ENCODE peak calls at places on chromosomes 2 and 18, in nine cellular contexts. One of them, this sample, is unnamed.

GRCh38 chr18:77222464-77222863 is 27.2 kb upstream of the GALR1 start:
- DNase-seq in IMR-90: no peak
- DNase-seq in uterus: no peak
- DNase-seq in testis: no peak
- DNase-seq in A549: no peak
- DNase-seq in endothelial cell of umbilical vein: no peak
- DNase-seq in NB4: no peak
- DNase-seq in Peyer's patch: no peak
- DNase-seq in H54: no peak
- DNase-seq in this sample: no peak

GRCh38 chr2:102772659-102773058 is 10.8 kb downstream of the TMEM182 start:
- DNase-seq in Peyer's patch: no peak
- DNase-seq in IMR-90: no peak
- DNase-seq in H54: no peak
- DNase-seq in uterus: no peak
- DNase-seq in testis: no peak
- DNase-seq in endothelial cell of umbilical vein: no peak
- DNase-seq in NB4: no peak
- DNase-seq in A549: no peak
- DNase-seq in this sample: no peak

GRCh38 chr18:3368193-3368592 is 81.8 kb upstream of the TGIF1 start:
- DNase-seq in testis: no peak
- DNase-seq in NB4: no peak
- DNase-seq in H54: no peak
- DNase-seq in IMR-90: peak
- DNase-seq in A549: no peak
- DNase-seq in Peyer's patch: no peak
- DNase-seq in endothelial cell of umbilical vein: no peak
- DNase-seq in uterus: no peak
- DNase-seq in this sample: no peak

GRCh38 chr2:217652761-217653160 is 350.0 kb downstream of the TNS1 start:
- DNase-seq in IMR-90: peak
- DNase-seq in Peyer's patch: no peak
- DNase-seq in NB4: no peak
- DNase-seq in testis: no peak
- DNase-seq in A549: no peak
- DNase-seq in H54: no peak
- DNase-seq in endothelial cell of umbilical vein: no peak
- DNase-seq in uterus: no peak
- DNase-seq in this sample: no peak

GRCh38 chr2:176763871-176764404 is 448.7 kb upstream of the HNRNPA3 start:
- DNase-seq in A549: no peak
- DNase-seq in IMR-90: no peak
- DNase-seq in endothelial cell of umbilical vein: no peak
- DNase-seq in testis: no peak
- DNase-seq in Peyer's patch: no peak
- DNase-seq in NB4: no peak
- DNase-seq in H54: no peak
- DNase-seq in uterus: no peak
- DNase-seq in this sample: no peak

GRCh38 chr2:15223887-15224286 is 337.2 kb downstream of the NBAS start:
- DNase-seq in A549: no peak
- DNase-seq in H54: peak
- DNase-seq in Peyer's patch: no peak
- DNase-seq in endothelial cell of umbilical vein: peak
- DNase-seq in NB4: peak
- DNase-seq in testis: no peak
- DNase-seq in IMR-90: peak
- DNase-seq in uterus: no peak
- DNase-seq in this sample: no peak

GRCh38 chr2:240620859-240621258 is 4.4 kb upstream of the GPR35 start:
- DNase-seq in testis: no peak
- DNase-seq in NB4: no peak
- DNase-seq in Peyer's patch: peak
- DNase-seq in uterus: no peak
- DNase-seq in endothelial cell of umbilical vein: no peak
- DNase-seq in H54: no peak
- DNase-seq in A549: no peak
- DNase-seq in IMR-90: no peak
- DNase-seq in this sample: no peak

GRCh38 chr2:142286618-142287017 is 155.8 kb upstream of the LRP1B start:
- DNase-seq in Peyer's patch: no peak
- DNase-seq in H54: no peak
- DNase-seq in uterus: no peak
- DNase-seq in IMR-90: no peak
- DNase-seq in A549: peak
- DNase-seq in testis: peak
- DNase-seq in NB4: peak
- DNase-seq in endothelial cell of umbilical vein: no peak
- DNase-seq in this sample: no peak

GRCh38 chr18:47838396-47838795 is 92.1 kb downstream of the SMAD2 start:
- DNase-seq in endothelial cell of umbilical vein: no peak
- DNase-seq in H54: no peak
- DNase-seq in uterus: no peak
- DNase-seq in IMR-90: no peak
- DNase-seq in NB4: no peak
- DNase-seq in Peyer's patch: no peak
- DNase-seq in A549: no peak
- DNase-seq in testis: no peak
- DNase-seq in this sample: no peak

GRCh38 chr18:49406863-49407262 is 53.6 kb downstream of the DYM start:
- DNase-seq in testis: no peak
- DNase-seq in Peyer's patch: no peak
- DNase-seq in IMR-90: no peak
- DNase-seq in NB4: no peak
- DNase-seq in uterus: no peak
- DNase-seq in H54: no peak
- DNase-seq in A549: no peak
- DNase-seq in endothelial cell of umbilical vein: no peak
- DNase-seq in this sample: no peak

GRCh38 chr2:160657206-160657605 is 163.6 kb upstream of the RBMS1 start:
- DNase-seq in testis: no peak
- DNase-seq in Peyer's patch: no peak
- DNase-seq in H54: no peak
- DNase-seq in uterus: no peak
- DNase-seq in endothelial cell of umbilical vein: no peak
- DNase-seq in NB4: no peak
- DNase-seq in IMR-90: no peak
- DNase-seq in A549: no peak
- DNase-seq in this sample: no peak

GRCh38 chr18:13434854-13435253 is 216.3 kb downstream of the LDLRAD4 start:
- DNase-seq in uterus: no peak
- DNase-seq in endothelial cell of umbilical vein: no peak
- DNase-seq in IMR-90: no peak
- DNase-seq in testis: no peak
- DNase-seq in A549: no peak
- DNase-seq in H54: no peak
- DNase-seq in NB4: no peak
- DNase-seq in Peyer's patch: no peak
- DNase-seq in this sample: no peak

GRCh38 chr2:34115076-34115475 is 516.0 kb upstream of the FAM98A start:
- DNase-seq in Peyer's patch: no peak
- DNase-seq in uterus: no peak
- DNase-seq in H54: no peak
- DNase-seq in testis: no peak
- DNase-seq in NB4: no peak
- DNase-seq in A549: no peak
- DNase-seq in IMR-90: no peak
- DNase-seq in endothelial cell of umbilical vein: no peak
- DNase-seq in this sample: no peak

GRCh38 chr2:141736466-141736865 is 394.4 kb downstream of the LRP1B start:
- DNase-seq in testis: no peak
- DNase-seq in uterus: no peak
- DNase-seq in A549: no peak
- DNase-seq in Peyer's patch: no peak
- DNase-seq in IMR-90: no peak
- DNase-seq in endothelial cell of umbilical vein: no peak
- DNase-seq in H54: no peak
- DNase-seq in NB4: no peak
- DNase-seq in this sample: no peak

GRCh38 chr2:16152928-16153753 is 212.8 kb downstream of the MYCN start:
- DNase-seq in testis: no peak
- DNase-seq in A549: no peak
- DNase-seq in endothelial cell of umbilical vein: no peak
- DNase-seq in uterus: no peak
- DNase-seq in H54: no peak
- DNase-seq in NB4: no peak
- DNase-seq in Peyer's patch: no peak
- DNase-seq in IMR-90: no peak
- DNase-seq in this sample: no peak

DNA sequence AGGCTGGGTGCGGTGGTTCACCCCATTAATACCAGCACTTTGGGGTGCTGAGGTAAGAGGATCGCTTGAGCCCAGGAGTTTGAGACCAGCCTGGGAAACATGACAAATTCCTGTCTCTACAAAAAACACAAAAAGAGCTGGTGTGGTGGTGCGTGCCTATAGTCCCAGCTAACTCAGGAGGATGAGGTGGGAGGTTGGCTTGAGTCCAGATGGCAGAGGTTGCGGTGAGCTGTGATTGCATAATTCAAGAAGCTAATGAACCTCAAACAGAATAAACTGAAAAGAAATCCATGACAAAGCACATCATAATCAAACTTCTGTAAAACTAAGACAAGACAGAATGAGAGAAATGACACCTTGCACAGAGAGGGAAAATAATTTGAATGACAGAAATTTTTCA is 54.8 kb downstream of the SEMA4F start:
- DNase-seq in A549: no peak
- DNase-seq in testis: no peak
- DNase-seq in NB4: peak
- DNase-seq in H54: no peak
- DNase-seq in Peyer's patch: no peak
- DNase-seq in uterus: no peak
- DNase-seq in endothelial cell of umbilical vein: peak
- DNase-seq in IMR-90: peak
- DNase-seq in this sample: no peak
- TF ChIP-seq POLR2A in A549: no peak
- TF ChIP-seq POLR2A in testis: no peak
- TF ChIP-seq POLR2A in NB4: no peak
- TF ChIP-seq POLR2A in H54: no peak
- TF ChIP-seq POLR2A in Peyer's patch: no peak
- TF ChIP-seq POLR2A in uterus: no peak
- TF ChIP-seq POLR2A in endothelial cell of umbilical vein: no peak
- TF ChIP-seq POLR2A in IMR-90: no peak
- TF ChIP-seq POLR2A in this sample: no peak

GRCh38 chr2:65393743-65394422 is 38.5 kb downstream of the SPRED2 start:
- DNase-seq in Peyer's patch: no peak
- DNase-seq in IMR-90: no peak
- DNase-seq in endothelial cell of umbilical vein: no peak
- DNase-seq in A549: no peak
- DNase-seq in NB4: peak
- DNase-seq in testis: no peak
- DNase-seq in H54: no peak
- DNase-seq in uterus: no peak
- DNase-seq in this sample: no peak

GRCh38 chr2:65395621-65396347 is 36.6 kb downstream of the SPRED2 start:
- DNase-seq in H54: no peak
- DNase-seq in uterus: no peak
- DNase-seq in IMR-90: no peak
- DNase-seq in A549: no peak
- DNase-seq in endothelial cell of umbilical vein: no peak
- DNase-seq in testis: no peak
- DNase-seq in NB4: no peak
- DNase-seq in Peyer's patch: no peak
- DNase-seq in this sample: no peak

GRCh38 chr2:65397122-65397521 is 35.3 kb downstream of the SPRED2 start:
- DNase-seq in uterus: no peak
- DNase-seq in H54: no peak
- DNase-seq in NB4: peak
- DNase-seq in endothelial cell of umbilical vein: no peak
- DNase-seq in testis: no peak
- DNase-seq in Peyer's patch: no peak
- DNase-seq in IMR-90: peak
- DNase-seq in A549: no peak
- DNase-seq in this sample: no peak

GRCh38 chr2:65392609-65393008 is 39.8 kb downstream of the SPRED2 start:
- DNase-seq in uterus: no peak
- DNase-seq in NB4: no peak
- DNase-seq in IMR-90: no peak
- DNase-seq in endothelial cell of umbilical vein: no peak
- DNase-seq in testis: no peak
- DNase-seq in H54: no peak
- DNase-seq in Peyer's patch: no peak
- DNase-seq in A549: no peak
- DNase-seq in this sample: no peak

DNA sequence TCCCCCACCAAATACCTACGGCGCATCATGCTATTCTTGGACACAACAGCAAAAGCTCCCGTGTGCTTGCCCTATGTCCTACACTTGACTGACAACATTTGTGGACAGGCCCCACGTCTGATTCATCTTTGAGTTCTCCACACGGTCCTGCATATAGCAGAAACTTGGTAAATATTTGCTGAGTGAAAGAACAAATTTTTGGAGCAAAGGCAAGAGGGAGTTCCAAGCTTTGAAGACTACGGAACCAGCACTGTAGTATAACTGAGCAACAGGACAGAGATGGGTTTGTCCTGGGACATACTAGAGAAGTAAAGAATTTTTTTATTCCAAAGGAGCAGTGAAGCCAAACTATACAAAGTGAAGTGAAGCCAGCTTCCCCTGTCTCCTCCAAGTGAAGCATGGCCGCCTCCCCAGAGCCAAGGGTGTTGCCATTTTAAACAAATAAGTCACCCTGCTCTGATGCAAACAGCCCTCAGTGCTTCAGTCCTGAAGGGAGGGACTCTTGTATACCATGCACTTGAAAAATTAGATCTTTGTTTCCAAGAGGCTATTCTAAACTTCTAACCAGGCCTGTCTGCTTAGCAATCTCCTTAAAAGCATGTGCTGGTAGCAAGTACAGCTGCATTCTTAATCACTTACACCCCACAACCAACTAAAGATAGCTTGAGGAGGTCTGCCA is 35.9 kb downstream of the SPRED2 start:
- DNase-seq in NB4: no peak
- DNase-seq in testis: no peak
- DNase-seq in H54: peak
- DNase-seq in A549: peak
- DNase-seq in IMR-90: peak
- DNase-seq in Peyer's patch: no peak
- DNase-seq in endothelial cell of umbilical vein: no peak
- DNase-seq in uterus: no peak
- DNase-seq in this sample: peak
- TF ChIP-seq POLR2A in NB4: no peak
- TF ChIP-seq POLR2A in testis: no peak
- TF ChIP-seq POLR2A in H54: no peak
- TF ChIP-seq POLR2A in A549: no peak
- TF ChIP-seq POLR2A in IMR-90: no peak
- TF ChIP-seq POLR2A in Peyer's patch: no peak
- TF ChIP-seq POLR2A in endothelial cell of umbilical vein: no peak
- TF ChIP-seq POLR2A in uterus: no peak
- TF ChIP-seq POLR2A in this sample: no peak

GRCh38 chr2:232550351-232551261 is at the start of the genes EIF4E2 and TIGD1:
- DNase-seq in testis: peak
- DNase-seq in NB4: peak
- DNase-seq in uterus: peak
- DNase-seq in H54: peak
- DNase-seq in IMR-90: peak
- DNase-seq in A549: peak
- DNase-seq in endothelial cell of umbilical vein: peak
- DNase-seq in Peyer's patch: peak
- DNase-seq in this sample: peak
- TF ChIP-seq POLR2A in testis: peak
- TF ChIP-seq POLR2A in NB4: peak
- TF ChIP-seq POLR2A in uterus: peak
- TF ChIP-seq POLR2A in H54: peak
- TF ChIP-seq POLR2A in IMR-90: peak
- TF ChIP-seq POLR2A in A549: peak
- TF ChIP-seq POLR2A in endothelial cell of umbilical vein: peak
- TF ChIP-seq POLR2A in Peyer's patch: peak
- TF ChIP-seq POLR2A in this sample: no peak

GRCh38 chr2:120660771-120661459 is 74.8 kb upstream of the GLI2 start:
- DNase-seq in NB4: no peak
- DNase-seq in Peyer's patch: no peak
- DNase-seq in A549: no peak
- DNase-seq in testis: peak
- DNase-seq in uterus: no peak
- DNase-seq in endothelial cell of umbilical vein: no peak
- DNase-seq in IMR-90: no peak
- DNase-seq in H54: no peak
- DNase-seq in this sample: no peak
- TF ChIP-seq POLR2A in NB4: no peak
- TF ChIP-seq POLR2A in Peyer's patch: no peak
- TF ChIP-seq POLR2A in A549: no peak
- TF ChIP-seq POLR2A in testis: no peak
- TF ChIP-seq POLR2A in uterus: no peak
- TF ChIP-seq POLR2A in endothelial cell of umbilical vein: no peak
- TF ChIP-seq POLR2A in IMR-90: no peak
- TF ChIP-seq POLR2A in H54: no peak
- TF ChIP-seq POLR2A in this sample: no peak